ENCODE peak calls at places on chromosomes 12 and 14, in six cellular contexts. G, R, W, C, V and X are unnamed samples. For H3K4me1, the result is how much of the 10 kb centered on the place peaks cover.

GRCh38 chr12:109239179-109239578 is 69.9 kb downstream of the FOXN4 start:
- DNase-seq in V (no peak), W (no peak), R (no peak), C (no peak), G (no peak), X (no peak)

GRCh38 chr12:101772019-101772774 is 32.9 kb upstream of the SYCP3 start:
- DNase-seq in C (no peak), G (no peak), W (no peak), V (no peak), R (no peak), X (no peak)

GRCh38 chr14:22900088-22900799 is 17.2 kb downstream of the REM2 start:
- DNase-seq in R (peak), G (no peak), W (no peak), C (no peak), V (peak), X (peak)

GRCh38 chr14:39673141-39674133 is 241.2 kb upstream of the FBXO33 start:
- DNase-seq in R (peak), G (no peak), W (no peak), V (no peak), C (no peak), X (no peak)

GRCh38 chr14:21505009-21505553 is 6.1 kb downstream of the METTL3 start:
- DNase-seq in G (no peak), W (no peak), R (no peak), V (no peak), C (no peak), X (no peak)

GRCh38 chr12:50297027-50297426 is 13.7 kb upstream of the LIMA1 start:
- DNase-seq in C (no peak), W (no peak), G (no peak), R (no peak), V (no peak), X (no peak)

GRCh38 chr12:131197490-131197889 is 243.8 kb downstream of the ADGRD1 start:
- DNase-seq in C (no peak), G (no peak), R (no peak), V (no peak), W (no peak), X (no peak)

GRCh38 chr14:23070262-23071129 is 13.2 kb upstream of the CDH24 start:
- DNase-seq in R (no peak), C (no peak), G (no peak), V (no peak), W (no peak), X (no peak)

GRCh38 chr12:57176846-57177245 is 29.4 kb upstream of the LRP1-AS start:
- DNase-seq in G (no peak), R (no peak), C (no peak), W (no peak), V (no peak), X (no peak)

GRCh38 chr12:6057693-6058092 is 66.8 kb downstream of the VWF start:
- DNase-seq in W (no peak), G (no peak), C (no peak), R (no peak), V (no peak), X (no peak)

GRCh38 chr14:40371011-40371410 is 938.8 kb upstream of the FBXO33 start:
- DNase-seq in W (no peak), G (no peak), R (peak), V (no peak), C (no peak), X (no peak)

GRCh38 chr14:55707365-55707804 is 127.4 kb downstream of the KTN1 start:
- DNase-seq in V (no peak), R (peak), G (no peak), C (no peak), W (no peak), X (no peak)

GRCh38 chr14:54182419-54183040 is 214.3 kb upstream of the CDKN3 start:
- DNase-seq in W (no peak), R (peak), G (no peak), C (no peak), V (no peak), X (no peak)

GRCh38 chr12:10304161-10304574 is 3.5 kb upstream of the KLRD1 start:
- DNase-seq in C (no peak), V (no peak), R (peak), G (no peak), W (no peak), X (no peak)

GRCh38 chr12:101764393-101764792 is 25.1 kb upstream of the SYCP3 start:
- DNase-seq in V (no peak), W (no peak), R (no peak), C (no peak), G (no peak), X (no peak)

GRCh38 chr12:24415934-24416333 is 466.5 kb upstream of the SOX5 start:
- DNase-seq in C (no peak), V (no peak), R (no peak), W (no peak), G (no peak), X (no peak)

DNA sequence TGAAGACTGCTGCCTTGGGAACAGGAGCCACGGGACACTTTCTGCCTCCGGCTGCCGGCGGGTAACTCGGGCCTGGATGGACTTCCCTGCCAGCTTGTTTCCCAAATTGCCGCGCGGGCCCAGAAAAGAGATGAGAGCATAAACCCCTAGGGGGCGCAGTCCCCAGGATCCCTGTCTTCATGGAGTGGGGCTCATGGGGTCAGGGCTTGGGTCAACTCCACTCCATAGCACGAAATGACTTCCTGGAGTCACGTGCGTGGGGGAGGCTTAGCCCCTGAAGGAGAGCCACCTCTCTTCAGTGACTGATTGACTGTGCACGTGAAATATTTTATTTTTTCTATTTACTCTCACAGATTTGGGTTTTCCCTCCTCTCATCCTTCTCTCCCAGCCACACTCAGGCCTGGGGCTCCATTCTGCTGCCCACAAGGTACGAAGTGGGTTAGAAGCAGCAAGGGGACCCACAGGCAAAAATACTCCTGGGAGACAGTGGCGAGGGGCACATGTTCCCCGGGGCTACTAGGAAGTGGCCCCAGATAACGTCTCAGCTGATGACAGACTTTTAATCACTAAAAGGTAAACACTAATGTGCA is 10.0 kb downstream of the PGF start:
- DNase-seq in V (peak), C (no peak), R (no peak), G (no peak), W (no peak), X (peak)
- TF ChIP-seq CTCF in V (peak), C (peak), R (peak), G (peak), W (peak), X (peak)

GRCh38 chr14:99572173-99572999 is 31.6 kb downstream of the CCDC85C start:
- DNase-seq in V (peak), R (no peak), C (no peak), G (no peak), W (no peak), X (peak)
- H3K4me1 ChIP-seq in V (half or more), R (under half), C (under half), G (half or more), W (half or more), X (half or more)

GRCh38 chr14:94748667-94749347 is 21.1 kb downstream of the GSC start:
- DNase-seq in V (peak), W (no peak), C (no peak), G (no peak), R (no peak), X (peak)
- TF ChIP-seq CTCF in V (peak), W (no peak), C (no peak), G (no peak), R (no peak), X (peak)

GRCh38 chr14:91387996-91388395 is 29.6 kb downstream of the CCDC88C start:
- DNase-seq in W (no peak), C (no peak), G (no peak), R (no peak), V (no peak), X (no peak)
- H3K4me1 ChIP-seq in W (under half), C (under half), G (under half), R (under half), V (under half), X (under half)